ENCODE peak calls at places on chromosomes 7 and 10, in four cellular contexts. S is IMR-90, Z is K562, M is GM12878. I is an unnamed sample.

GRCh38 chr7:10913457-10913856 is 60.2 kb upstream of the PHF14 start:
- DNase-seq in S (no peak), Z (no peak), M (no peak), I (no peak)

GRCh38 chr10:90930070-90930837 is 9.4 kb upstream of the ANKRD1 start:
- DNase-seq in S (peak; percentile 75), Z (no peak), M (no peak), I (peak; percentile 86)

GRCh38 chr10:5550621-5551530 is 26.1 kb downstream of the CALML3 start:
- DNase-seq in S (peak; percentile 53), Z (no peak), M (no peak), I (no peak)

GRCh38 chr7:98884416-98884815 is 6.1 kb downstream of the TRRAP start:
- DNase-seq in S (no peak), Z (no peak), M (no peak), I (no peak)

GRCh38 chr10:43252785-43253341 is 14.0 kb downstream of the RASGEF1A start:
- DNase-seq in S (no peak), Z (no peak), M (no peak), I (no peak)

GRCh38 chr7:70040971-70041766 is 442.9 kb downstream of the AUTS2 start:
- DNase-seq in S (no peak), Z (no peak), M (no peak), I (no peak)

GRCh38 chr7:44378744-44379143 is 53.4 kb upstream of the CAMK2B start:
- DNase-seq in S (peak; percentile 92), Z (no peak), M (no peak), I (peak; percentile 75)

GRCh38 chr10:62584216-62584615 is 210.0 kb downstream of the ZNF365 start:
- DNase-seq in S (peak; percentile 98), Z (no peak), M (no peak), I (no peak)

GRCh38 chr7:55432506-55432905 is 67.4 kb downstream of the LANCL2 start:
- DNase-seq in S (no peak), Z (no peak), M (no peak), I (no peak)

GRCh38 chr7:103636153-103636552 is 190.1 kb upstream of the SLC26A5 start:
- DNase-seq in S (peak; percentile 45), Z (no peak), M (no peak), I (no peak)

GRCh38 chr7:194996-195829 is 2.8 kb downstream of the FAM20C start:
- DNase-seq in S (peak; percentile 28), Z (no peak), M (no peak), I (peak; percentile 24)

GRCh38 chr7:193538-194256 is 1.3 kb downstream of the FAM20C start:
- DNase-seq in S (no peak), Z (no peak), M (no peak), I (no peak)

GRCh38 chr7:195830-196128 is 3.4 kb downstream of the FAM20C start:
- DNase-seq in S (no peak), Z (no peak), M (no peak), I (no peak)

GRCh38 chr7:192701-193536 is 548 bp downstream of the FAM20C start:
- DNase-seq in S (peak; percentile 21), Z (no peak), M (no peak), I (no peak)

GRCh38 chr7:194257-194995 is 2.1 kb downstream of the FAM20C start:
- DNase-seq in S (peak; percentile 48), Z (no peak), M (no peak), I (peak; percentile 90)
- TF ChIP-seq CEBPB in S (no peak), Z (no peak), M (no peak), I (no peak)

DNA sequence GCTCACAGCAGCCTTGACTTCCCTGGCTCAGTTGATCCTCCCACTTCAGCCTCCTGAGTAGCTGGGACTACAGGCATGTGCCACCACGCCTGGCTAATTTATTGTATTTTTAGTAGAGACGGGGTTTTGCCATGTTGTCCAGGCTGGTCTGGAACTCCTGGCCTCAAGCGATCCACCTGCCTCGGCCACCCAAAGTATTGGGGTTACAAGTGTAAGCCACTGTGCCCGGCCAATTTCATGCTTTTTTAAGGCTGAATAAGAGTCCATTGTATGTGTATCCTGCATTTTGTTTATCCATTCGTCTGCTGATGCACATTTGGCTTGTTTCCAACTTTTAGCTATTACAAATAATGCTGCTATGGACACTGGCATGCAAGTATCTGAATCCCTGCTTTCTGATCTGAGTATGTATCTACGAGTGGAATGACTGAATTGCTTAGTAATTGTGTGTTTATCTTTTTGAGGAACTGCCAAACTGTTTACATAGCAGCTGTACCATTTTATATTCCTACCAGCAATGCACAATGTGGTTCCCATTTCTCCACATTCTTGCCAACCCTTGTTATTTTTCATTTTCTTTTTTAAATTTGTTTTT is 37.3 kb upstream of the TPST1 start:
- DNase-seq in S (peak; percentile 96), Z (no peak), M (no peak), I (peak; percentile 31)
- TF ChIP-seq MXI1 in S (no peak), Z (no peak), M (no peak), I (no peak)

GRCh38 chr10:113988535-113988934 is 55.1 kb upstream of the ADRB1 start:
- DNase-seq in S (no peak), Z (no peak), M (no peak), I (no peak)

GRCh38 chr10:113992601-113993011 is 51.1 kb upstream of the ADRB1 start:
- DNase-seq in S (no peak), Z (no peak), M (no peak), I (no peak)

GRCh38 chr10:113987805-113988204 is 55.9 kb upstream of the ADRB1 start:
- DNase-seq in S (no peak), Z (no peak), M (no peak), I (no peak)

GRCh38 chr10:113993489-113993932 is 50.2 kb upstream of the ADRB1 start:
- DNase-seq in S (no peak), Z (no peak), M (no peak), I (no peak)

GRCh38 chr10:113991091-113991860 is 52.4 kb upstream of the ADRB1 start:
- DNase-seq in S (no peak), Z (no peak), M (no peak), I (no peak)
- TF ChIP-seq CEBPB in S (no peak), Z (no peak), M (no peak), I (no peak)

GRCh38 chr7:158002486-158003080 is 585.0 kb downstream of the PTPRN2 start:
- DNase-seq in S (no peak), Z (no peak), M (no peak), I (no peak)

GRCh38 chr7:158001621-158002320 is 585.9 kb downstream of the PTPRN2 start:
- DNase-seq in S (no peak), Z (no peak), M (no peak), I (no peak)

GRCh38 chr7:158001003-158001402 is 586.6 kb downstream of the PTPRN2 start:
- DNase-seq in S (no peak), Z (no peak), M (no peak), I (no peak)

GRCh38 chr7:157997991-157998505 is 589.6 kb downstream of the PTPRN2 start:
- DNase-seq in S (no peak), Z (no peak), M (no peak), I (no peak)

GRCh38 chr7:158000160-158000559 is 587.5 kb downstream of the PTPRN2 start:
- DNase-seq in S (no peak), Z (no peak), M (no peak), I (no peak)
- TF ChIP-seq MXI1 in S (no peak), Z (no peak), M (no peak), I (no peak)

GRCh38 chr7:114502454-114503254 is 88.0 kb downstream of the FOXP2 start:
- DNase-seq in S (peak; percentile 16), Z (no peak), M (no peak), I (no peak)

GRCh38 chr7:114504586-114504985 is 90.0 kb downstream of the FOXP2 start:
- DNase-seq in S (peak; percentile 5), Z (no peak), M (no peak), I (no peak)

DNA sequence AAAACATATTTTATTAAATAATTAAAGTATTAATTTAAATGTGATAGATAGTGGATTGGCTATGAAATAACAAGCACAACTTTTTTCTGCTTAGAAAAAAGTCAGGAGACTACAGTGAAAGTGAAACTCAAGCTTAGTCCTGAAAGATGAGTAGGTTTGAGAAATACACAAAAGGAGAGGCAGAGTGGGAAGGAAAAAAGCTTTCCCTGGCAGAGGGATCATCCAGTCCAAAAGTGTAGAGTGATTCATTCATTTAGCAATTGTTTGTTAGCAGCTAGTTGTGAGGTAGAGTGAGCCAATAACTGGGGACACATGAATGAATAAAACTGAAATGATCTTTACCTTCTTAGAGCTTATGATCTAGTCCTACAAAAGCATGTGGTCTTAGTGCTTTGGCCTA is 93.5 kb downstream of the FOXP2 start:
- DNase-seq in S (peak; percentile 47), Z (no peak), M (no peak), I (no peak)
- TF ChIP-seq CEBPB in S (no peak), Z (no peak), M (no peak), I (no peak)

DNA sequence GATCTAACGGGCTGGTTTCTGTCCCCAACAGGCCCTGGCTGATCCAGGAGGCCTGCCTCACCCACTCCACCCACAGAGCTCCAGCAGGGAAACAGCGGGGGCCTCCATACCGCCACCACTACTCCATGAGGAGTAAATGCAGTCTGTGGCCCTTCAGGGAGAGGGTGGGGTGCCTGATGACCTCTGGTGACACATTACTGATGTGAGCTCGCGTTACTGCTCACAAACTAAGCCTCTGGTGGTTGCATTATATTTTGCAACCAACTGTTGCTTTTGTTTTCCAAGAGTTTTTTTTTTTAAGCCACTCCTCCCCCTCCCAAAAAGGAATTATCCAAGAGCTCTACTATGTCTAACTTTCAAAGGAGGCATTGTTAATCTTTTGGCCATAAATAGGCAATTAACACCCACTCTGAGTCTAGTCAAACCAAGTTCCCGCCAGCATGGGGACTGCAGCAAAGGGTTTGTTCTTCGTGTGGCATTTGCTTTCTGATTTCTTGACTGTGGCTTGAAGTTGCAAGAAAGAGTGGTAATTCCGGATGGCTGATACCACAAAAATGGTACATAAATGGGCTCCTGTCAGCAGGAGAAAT is 72.6 kb downstream of the FAM53B start:
- DNase-seq in S (no peak), Z (peak; percentile 85), M (no peak), I (peak; percentile 63)
- TF ChIP-seq MXI1 in S (no peak), Z (no peak), M (no peak), I (no peak)

I was measured in HepG2.